ENCODE peak calls at places on chromosome 13, in four cellular contexts. One of them, this sample, is unnamed.

GRCh38 chr13:96629331-96629730 is 364.9 kb downstream of the OXGR1 start:
- DNase-seq in NCI-H1417: peak
- DNase-seq in brain microvascular endothelial cell: no peak
- DNase-seq in WTC11: no peak
- DNase-seq in this sample: no peak

GRCh38 chr13:68588623-68589022 is 1358.5 kb upstream of the PCDH9 start:
- DNase-seq in NCI-H1417: no peak
- DNase-seq in brain microvascular endothelial cell: no peak
- DNase-seq in WTC11: no peak
- DNase-seq in this sample: no peak

GRCh38 chr13:51585696-51586095 is 1.4 kb downstream of the WDFY2 start:
- DNase-seq in NCI-H1417: peak
- DNase-seq in brain microvascular endothelial cell: peak
- DNase-seq in WTC11: no peak
- DNase-seq in this sample: no peak

GRCh38 chr13:43884221-43884620 is 4.5 kb downstream of the LACC1 start:
- DNase-seq in NCI-H1417: no peak
- DNase-seq in brain microvascular endothelial cell: no peak
- DNase-seq in WTC11: no peak
- DNase-seq in this sample: no peak

GRCh38 chr13:42876810-42877550 is 95.6 kb downstream of the FAM216B start:
- DNase-seq in NCI-H1417: peak
- DNase-seq in brain microvascular endothelial cell: peak
- DNase-seq in WTC11: no peak
- DNase-seq in this sample: peak

GRCh38 chr13:32031815-32032345 is 306 bp downstream of the FRY start:
- DNase-seq in NCI-H1417: peak
- DNase-seq in brain microvascular endothelial cell: no peak
- DNase-seq in WTC11: no peak
- DNase-seq in this sample: no peak

GRCh38 chr13:104006625-104007061 is 940.4 kb upstream of the SLC10A2 start:
- DNase-seq in NCI-H1417: no peak
- DNase-seq in brain microvascular endothelial cell: no peak
- DNase-seq in WTC11: no peak
- DNase-seq in this sample: no peak

GRCh38 chr13:102799544-102800144 is 725 bp downstream of the BIVM start:
- DNase-seq in NCI-H1417: peak
- DNase-seq in brain microvascular endothelial cell: peak
- DNase-seq in WTC11: peak
- DNase-seq in this sample: no peak

GRCh38 chr13:45231722-45232121 is 30.9 kb upstream of the KCTD4 start:
- DNase-seq in NCI-H1417: peak
- DNase-seq in brain microvascular endothelial cell: peak
- DNase-seq in WTC11: no peak
- DNase-seq in this sample: no peak

GRCh38 chr13:33285420-33286124 is at the start of gene STARD13:
- DNase-seq in NCI-H1417: no peak
- DNase-seq in brain microvascular endothelial cell: peak
- DNase-seq in WTC11: peak
- DNase-seq in this sample: peak

GRCh38 chr13:59320021-59320420 is 843.7 kb downstream of the DIAPH3 start:
- DNase-seq in NCI-H1417: no peak
- DNase-seq in brain microvascular endothelial cell: no peak
- DNase-seq in WTC11: no peak
- DNase-seq in this sample: no peak

GRCh38 chr13:56424246-56424645 is 716.5 kb upstream of the PRR20A start:
- DNase-seq in NCI-H1417: peak
- DNase-seq in brain microvascular endothelial cell: no peak
- DNase-seq in WTC11: no peak
- DNase-seq in this sample: no peak

GRCh38 chr13:20824762-20825161 is 51.0 kb upstream of the EEF1AKMT1 start:
- DNase-seq in NCI-H1417: no peak
- DNase-seq in brain microvascular endothelial cell: peak
- DNase-seq in WTC11: no peak
- DNase-seq in this sample: no peak

GRCh38 chr13:21242236-21242635 is 65.8 kb downstream of the MRPL57 start:
- DNase-seq in NCI-H1417: peak
- DNase-seq in brain microvascular endothelial cell: no peak
- DNase-seq in WTC11: peak
- DNase-seq in this sample: no peak

GRCh38 chr13:34462843-34463242 is 479.2 kb upstream of the NBEA start:
- DNase-seq in NCI-H1417: no peak
- DNase-seq in brain microvascular endothelial cell: peak
- DNase-seq in WTC11: no peak
- DNase-seq in this sample: no peak

GRCh38 chr13:34521166-34521565 is 420.9 kb upstream of the NBEA start:
- DNase-seq in NCI-H1417: no peak
- DNase-seq in brain microvascular endothelial cell: no peak
- DNase-seq in WTC11: no peak
- DNase-seq in this sample: no peak

GRCh38 chr13:111337206-111337605 is 16.8 kb downstream of the TEX29 start:
- DNase-seq in NCI-H1417: no peak
- DNase-seq in brain microvascular endothelial cell: peak
- DNase-seq in WTC11: no peak
- DNase-seq in this sample: no peak

GRCh38 chr13:20997301-20998061 is 63.9 kb downstream of the LATS2 start:
- DNase-seq in NCI-H1417: no peak
- DNase-seq in brain microvascular endothelial cell: peak
- DNase-seq in WTC11: no peak
- DNase-seq in this sample: no peak

GRCh38 chr13:35987572-35988513 is 143.3 kb downstream of the DCLK1 start:
- DNase-seq in NCI-H1417: no peak
- DNase-seq in brain microvascular endothelial cell: no peak
- DNase-seq in WTC11: peak
- DNase-seq in this sample: no peak

GRCh38 chr13:110845520-110845919 is 69.3 kb downstream of the ANKRD10 start:
- DNase-seq in NCI-H1417: no peak
- DNase-seq in brain microvascular endothelial cell: no peak
- DNase-seq in WTC11: no peak
- DNase-seq in this sample: no peak

GRCh38 chr13:57629821-57630235 is 1.7 kb upstream of the PCDH17 start:
- DNase-seq in NCI-H1417: peak
- DNase-seq in brain microvascular endothelial cell: peak
- DNase-seq in WTC11: peak
- DNase-seq in this sample: peak

GRCh38 chr13:30906411-30906990 is 430 bp downstream of the MEDAG start:
- DNase-seq in NCI-H1417: no peak
- DNase-seq in brain microvascular endothelial cell: no peak
- DNase-seq in WTC11: peak
- DNase-seq in this sample: no peak

GRCh38 chr13:20197361-20197834 is 4.7 kb upstream of the GJB2 start:
- DNase-seq in NCI-H1417: peak
- DNase-seq in brain microvascular endothelial cell: no peak
- DNase-seq in WTC11: no peak
- DNase-seq in this sample: peak

GRCh38 chr13:106484755-106485193 is 50.7 kb downstream of the EFNB2 start:
- DNase-seq in NCI-H1417: no peak
- DNase-seq in brain microvascular endothelial cell: no peak
- DNase-seq in WTC11: no peak
- DNase-seq in this sample: no peak

GRCh38 chr13:34722931-34723330 is 219.1 kb upstream of the NBEA start:
- DNase-seq in NCI-H1417: peak
- DNase-seq in brain microvascular endothelial cell: no peak
- DNase-seq in WTC11: no peak
- DNase-seq in this sample: no peak

GRCh38 chr13:49791214-49791752 is 1.2 kb downstream of the KPNA3 start:
- DNase-seq in NCI-H1417: peak
- DNase-seq in brain microvascular endothelial cell: peak
- DNase-seq in WTC11: no peak
- DNase-seq in this sample: no peak

GRCh38 chr13:51305558-51305957 is 33.9 kb upstream of the SERPINE3 start:
- DNase-seq in NCI-H1417: no peak
- DNase-seq in brain microvascular endothelial cell: no peak
- DNase-seq in WTC11: no peak
- DNase-seq in this sample: no peak

GRCh38 chr13:81540777-81541176 is 1199.9 kb upstream of the SPRY2 start:
- DNase-seq in NCI-H1417: peak
- DNase-seq in brain microvascular endothelial cell: no peak
- DNase-seq in WTC11: no peak
- DNase-seq in this sample: no peak

GRCh38 chr13:112562786-112563383 is 25.1 kb downstream of the TUBGCP3 start:
- DNase-seq in NCI-H1417: no peak
- DNase-seq in brain microvascular endothelial cell: no peak
- DNase-seq in WTC11: no peak
- DNase-seq in this sample: no peak

GRCh38 chr13:39245688-39246087 is 207.4 kb downstream of the NHLRC3 start:
- DNase-seq in NCI-H1417: peak
- DNase-seq in brain microvascular endothelial cell: no peak
- DNase-seq in WTC11: no peak
- DNase-seq in this sample: no peak

GRCh38 chr13:107846642-107847041 is 368.7 kb downstream of the LIG4 start:
- DNase-seq in NCI-H1417: no peak
- DNase-seq in brain microvascular endothelial cell: no peak
- DNase-seq in WTC11: no peak
- DNase-seq in this sample: no peak

GRCh38 chr13:44104969-44105368 is 225.3 kb downstream of the LACC1 start:
- DNase-seq in NCI-H1417: no peak
- DNase-seq in brain microvascular endothelial cell: no peak
- DNase-seq in WTC11: no peak
- DNase-seq in this sample: no peak

GRCh38 chr13:92461402-92461801 is 765.2 kb upstream of the GPC6 start:
- DNase-seq in NCI-H1417: no peak
- DNase-seq in brain microvascular endothelial cell: no peak
- DNase-seq in WTC11: no peak
- DNase-seq in this sample: no peak

This sample was measured in NCI-H2227 treated with DMSO at 0.1 percent for 48 hours.